ENCODE peak calls at places on chromosomes 11 and 22, in six cellular contexts. O is neuronal stem cell, A is trophoblast cell, M is H1, I is IMR-90, C is mesenchymal stem cell. E is an unnamed sample.

GRCh38 chr11:46856605-46857339 is 10.7 kb upstream of the CKAP5 start:
- DNase-seq in O (no peak), C (no peak), I (no peak), A (no peak), M (no peak), E (no peak)

GRCh38 chr11:104443387-104443786 is 279.4 kb upstream of the PDGFD start:
- DNase-seq in M (no peak), I (no peak), O (no peak), A (no peak), C (no peak), E (no peak)

GRCh38 chr11:36041988-36042606 is 98.2 kb downstream of the LDLRAD3 start:
- DNase-seq in A (peak), M (no peak), I (no peak), C (no peak), O (no peak), E (no peak)

GRCh38 chr22:36971726-36972125 is 47.5 kb downstream of the TST start:
- DNase-seq in O (no peak), I (no peak), M (no peak), A (no peak), C (no peak), E (no peak)

GRCh38 chr22:27804016-27804415 is 2.5 kb upstream of the MN1 start:
- DNase-seq in O (no peak), A (no peak), I (no peak), M (no peak), C (no peak), E (no peak)

GRCh38 chr11:43419460-43419859 is 60.7 kb downstream of the TTC17 start:
- DNase-seq in C (peak), M (no peak), I (peak), O (no peak), A (peak), E (peak)

GRCh38 chr22:46062971-46063631 is 86.1 kb upstream of the WNT7B start:
- DNase-seq in C (no peak), I (no peak), A (no peak), O (no peak), M (no peak), E (no peak)

GRCh38 chr22:17773606-17774205 is 563 bp downstream of the BID start:
- DNase-seq in O (peak), I (peak), C (peak), A (peak), M (no peak), E (peak)

GRCh38 chr22:39181778-39182177 is 29.3 kb upstream of the CBX7 start:
- DNase-seq in C (no peak), A (no peak), O (no peak), M (no peak), I (no peak), E (no peak)

GRCh38 chr11:36008576-36008975 is 64.7 kb downstream of the LDLRAD3 start:
- DNase-seq in I (peak), C (no peak), M (no peak), A (no peak), O (no peak), E (no peak)

GRCh38 chr22:35070451-35071093 is 4.6 kb downstream of the ISX start:
- DNase-seq in M (no peak), C (no peak), A (no peak), O (no peak), I (no peak), E (no peak)

GRCh38 chr11:60762851-60763691 is 6.4 kb downstream of the MS4A15 start:
- DNase-seq in O (no peak), M (no peak), I (no peak), A (peak), C (no peak), E (peak)

GRCh38 chr11:65489706-65490310 is 9.0 kb upstream of the MALAT1 start:
- DNase-seq in O (no peak), A (peak), M (no peak), C (no peak), I (no peak), E (peak)

GRCh38 chr11:2096001-2096918 is 42.9 kb downstream of the IGF2 start:
- DNase-seq in M (no peak), O (no peak), A (no peak), C (no peak), I (peak), E (no peak)

GRCh38 chr11:35102267-35102666 is 36.7 kb upstream of the CD44 start:
- DNase-seq in A (no peak), O (no peak), M (no peak), I (no peak), C (no peak), E (no peak)

GRCh38 chr11:46122955-46123354 is 1.7 kb upstream of the PHF21A start:
- DNase-seq in A (no peak), O (no peak), I (peak), C (peak), M (no peak), E (no peak)

GRCh38 chr11:63532799-63533475 is 3.7 kb upstream of the PLAAT4 start:
- DNase-seq in O (no peak), A (peak), I (no peak), M (no peak), C (no peak), E (peak)

GRCh38 chr11:63534895-63535461 is 1.6 kb upstream of the PLAAT4 start:
- DNase-seq in M (no peak), A (no peak), I (no peak), O (no peak), C (peak), E (no peak)

GRCh38 chr11:63530021-63530420 is 6.6 kb upstream of the PLAAT4 start:
- DNase-seq in M (no peak), O (no peak), A (no peak), C (no peak), I (no peak), E (peak)

GRCh38 chr11:63534076-63534475 is 2.5 kb upstream of the PLAAT4 start:
- DNase-seq in O (no peak), M (no peak), A (peak), I (no peak), C (no peak), E (no peak)

GRCh38 chr11:63532150-63532549 is 4.5 kb upstream of the PLAAT4 start:
- DNase-seq in A (no peak), C (no peak), I (no peak), O (no peak), M (no peak), E (peak)
- H3K18ac ChIP-seq in A (no peak), C (no peak), I (no peak), O (no peak), M (no peak), E (no peak)

GRCh38 chr11:8688414-8689362 is 6.1 kb downstream of the RPL27A start:
- DNase-seq in A (peak), M (peak), O (peak), C (peak), I (peak), E (peak)

GRCh38 chr11:8685820-8686219 is 3.2 kb downstream of the RPL27A start:
- DNase-seq in C (no peak), A (no peak), M (no peak), I (no peak), O (no peak), E (no peak)

GRCh38 chr11:8685306-8685705 is 2.7 kb downstream of the RPL27A start:
- DNase-seq in A (no peak), I (no peak), M (no peak), O (no peak), C (no peak), E (no peak)

GRCh38 chr11:8684600-8685290 is 2.2 kb downstream of the RPL27A start:
- DNase-seq in I (no peak), M (no peak), A (no peak), C (no peak), O (no peak), E (no peak)

DNA sequence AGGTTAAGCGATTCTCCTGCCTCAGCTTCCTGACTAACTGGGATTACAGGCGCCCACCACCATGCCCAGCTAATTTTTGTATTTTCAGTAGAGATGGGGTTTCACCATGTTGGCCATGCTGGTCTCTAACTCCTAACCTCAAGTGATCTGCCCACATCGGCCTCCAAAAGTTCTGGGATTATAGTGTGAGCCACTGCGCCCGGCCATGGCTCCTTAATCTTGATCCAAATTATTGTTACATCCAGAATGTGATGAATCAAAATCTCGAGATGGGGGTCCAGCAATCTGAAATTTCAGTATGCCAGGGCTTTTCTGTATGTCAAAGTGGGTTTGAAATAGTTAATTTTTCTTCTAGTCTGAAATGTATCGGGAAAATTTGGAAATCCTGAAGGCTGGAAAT is 3.7 kb downstream of the RPL27A start:
- DNase-seq in M (no peak), I (no peak), A (no peak), O (no peak), C (no peak), E (no peak)
- H3K4me3 ChIP-seq in M (no peak), I (no peak), A (no peak), O (no peak), C (no peak), E (no peak)

GRCh38 chr11:63917685-63918523 is 940 bp upstream of the RCOR2 start:
- DNase-seq in A (peak), O (peak), C (peak), M (no peak), I (no peak), E (peak)
- H3K18ac ChIP-seq in A (peak), O (peak), C (peak), M (peak), I (peak), E (peak)

GRCh38 chr11:79165908-79166307 is 274.9 kb downstream of the TENM4 start:
- DNase-seq in O (no peak), C (no peak), I (no peak), M (no peak), A (peak), E (no peak)
- H3K4me3 ChIP-seq in O (no peak), C (no peak), I (no peak), M (no peak), A (no peak), E (no peak)

GRCh38 chr11:107953506-107953905 is 25.3 kb downstream of the RAB39A start:
- DNase-seq in I (no peak), A (no peak), O (no peak), C (no peak), M (no peak), E (peak)

GRCh38 chr11:107951105-107951504 is 22.9 kb downstream of the RAB39A start:
- DNase-seq in A (no peak), C (no peak), O (no peak), I (no peak), M (no peak), E (no peak)

GRCh38 chr11:107947904-107948303 is 19.7 kb downstream of the RAB39A start:
- DNase-seq in I (no peak), C (no peak), O (no peak), A (no peak), M (no peak), E (no peak)
- H3K18ac ChIP-seq in I (no peak), C (no peak), O (no peak), A (no peak), M (peak), E (no peak)

DNA sequence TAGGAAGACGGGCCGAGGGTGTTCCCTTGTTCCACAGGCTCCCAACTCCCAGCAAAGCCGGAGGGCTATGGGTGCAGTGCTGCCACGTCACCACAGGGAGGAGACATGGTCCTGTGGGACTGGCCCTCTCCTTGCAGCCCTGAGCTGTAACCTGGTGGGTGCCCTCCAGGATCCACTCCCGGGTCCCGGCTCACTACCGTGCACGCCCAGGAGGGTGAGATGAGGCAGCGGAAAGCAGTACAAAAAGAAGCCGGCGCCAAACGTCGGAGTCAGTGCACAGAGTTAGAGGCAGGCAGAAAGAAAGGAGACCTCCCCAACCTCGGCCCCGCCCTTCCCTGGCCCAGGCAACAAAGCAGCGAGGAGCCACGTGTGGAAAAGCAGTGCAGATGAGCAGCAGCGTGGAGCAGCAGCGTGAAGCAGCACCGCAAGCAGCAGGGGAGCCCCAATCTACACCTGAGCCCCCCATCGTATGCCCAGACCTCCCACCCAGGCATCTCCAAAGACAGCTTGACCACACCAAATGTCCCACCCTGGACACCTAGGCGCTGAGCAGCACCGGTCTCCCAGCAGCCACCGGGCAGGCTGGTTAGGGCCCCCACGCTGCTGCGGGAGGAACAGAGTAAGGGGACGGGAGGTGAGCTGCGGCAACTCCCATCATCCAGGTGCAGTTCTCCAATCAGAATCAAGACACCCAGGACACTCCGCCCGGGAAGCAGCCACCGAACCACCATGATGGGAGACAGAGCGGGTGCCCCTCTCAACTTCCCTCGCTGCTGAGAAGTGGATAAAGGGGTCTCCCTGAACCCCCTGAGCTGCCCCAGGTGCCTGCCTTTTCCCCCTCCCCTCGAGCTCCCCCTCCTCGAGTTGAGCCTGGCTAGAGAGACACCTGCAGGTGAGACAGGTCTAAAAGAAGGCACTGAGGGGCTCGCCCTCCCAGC is 28.8 kb downstream of the IGSF9B start:
- DNase-seq in A (peak), M (no peak), I (peak), O (no peak), C (peak), E (peak)
- H3K4me3 ChIP-seq in A (no peak), M (no peak), I (no peak), O (no peak), C (peak), E (no peak)

GRCh38 chr22:49701380-49702067 is 126.1 kb downstream of the BRD1 start:
- DNase-seq in M (no peak), O (no peak), A (no peak), I (no peak), C (no peak), E (peak)

GRCh38 chr22:49703990-49704344 is 123.7 kb downstream of the BRD1 start:
- DNase-seq in I (no peak), M (no peak), C (no peak), O (no peak), A (no peak), E (no peak)

GRCh38 chr22:49699928-49700498 is 127.7 kb downstream of the BRD1 start:
- DNase-seq in I (no peak), A (no peak), C (no peak), O (no peak), M (no peak), E (no peak)

GRCh38 chr22:49703391-49703926 is 124.2 kb downstream of the BRD1 start:
- DNase-seq in M (no peak), C (no peak), O (no peak), I (no peak), A (no peak), E (no peak)

DNA sequence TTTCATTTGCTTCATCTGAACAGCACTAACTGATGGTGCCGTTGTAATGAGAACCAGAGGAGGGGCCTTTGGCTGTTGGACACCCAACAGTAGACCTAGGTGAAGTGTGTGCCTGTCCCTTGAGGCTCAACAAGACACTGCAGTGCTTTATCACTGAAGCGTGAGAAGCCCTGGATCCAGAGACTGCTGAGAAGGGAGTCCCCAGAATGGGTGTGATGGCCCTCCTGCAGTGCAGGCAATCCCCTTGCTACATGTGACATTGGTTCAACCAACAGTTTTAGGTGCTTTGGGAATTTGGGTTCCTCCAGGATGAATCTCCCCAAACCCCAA is 125.6 kb downstream of the BRD1 start:
- DNase-seq in O (no peak), A (no peak), C (no peak), I (no peak), M (no peak), E (no peak)
- H3K18ac ChIP-seq in O (no peak), A (no peak), C (no peak), I (no peak), M (no peak), E (no peak)

GRCh38 chr11:4926607-4927006 is 2.5 kb upstream of the OR51G1 start:
- DNase-seq in A (no peak), M (no peak), C (no peak), I (peak), O (no peak), E (no peak)

GRCh38 chr11:4921796-4922195 is 2.3 kb downstream of the OR51G1 start:
- DNase-seq in C (no peak), A (no peak), I (no peak), O (no peak), M (no peak), E (no peak)

GRCh38 chr11:4924239-4924638 is at the start of gene OR51G1:
- DNase-seq in I (no peak), O (no peak), A (no peak), M (no peak), C (no peak), E (no peak)

GRCh38 chr11:4919250-4919649 is at the start of gene OR51G2:
- DNase-seq in O (no peak), I (no peak), M (no peak), A (no peak), C (no peak), E (no peak)

GRCh38 chr11:4922304-4922703 is 1.8 kb downstream of the OR51G1 start:
- DNase-seq in A (no peak), M (no peak), C (no peak), O (no peak), I (no peak), E (no peak)
- H3K4me3 ChIP-seq in A (no peak), M (no peak), C (no peak), O (no peak), I (no peak), E (no peak)

GRCh38 chr11:62771144-62772021 is at the start of gene TAF6L:
- DNase-seq in C (peak), O (peak), A (peak), I (peak), M (peak), E (peak)
- H3K18ac ChIP-seq in C (peak), O (peak), A (peak), I (peak), M (peak), E (peak)